ENCODE peak calls at places on chromosomes 5 and 9, in five cellular contexts. One of them, this sample, is unnamed.

GRCh38 chr5:144549580-144549979 is 378.9 kb downstream of the KCTD16 start:
- DNase-seq in SK-N-SH: no peak
- DNase-seq in HepG2: no peak
- DNase-seq in K562: no peak
- DNase-seq in GM12878: no peak
- DNase-seq in this sample: no peak

GRCh38 chr5:67748165-67748690 is 467.3 kb upstream of the PIK3R1 start:
- DNase-seq in SK-N-SH: no peak
- DNase-seq in HepG2: peak
- DNase-seq in K562: no peak
- DNase-seq in GM12878: no peak
- DNase-seq in this sample: no peak

GRCh38 chr9:72995131-72996024 is 42.5 kb upstream of the ALDH1A1 start:
- DNase-seq in SK-N-SH: no peak
- DNase-seq in HepG2: no peak
- DNase-seq in K562: no peak
- DNase-seq in GM12878: no peak
- DNase-seq in this sample: no peak

GRCh38 chr9:21047315-21047714 is 15.9 kb upstream of the HACD4 start:
- DNase-seq in SK-N-SH: peak
- DNase-seq in HepG2: no peak
- DNase-seq in K562: no peak
- DNase-seq in GM12878: no peak
- DNase-seq in this sample: no peak

GRCh38 chr5:157544623-157544989 is 31.0 kb downstream of the ADAM19 start:
- DNase-seq in SK-N-SH: no peak
- DNase-seq in HepG2: no peak
- DNase-seq in K562: peak
- DNase-seq in GM12878: no peak
- DNase-seq in this sample: no peak

GRCh38 chr5:132427285-132428146 is 58.0 kb downstream of the SLC22A5 start:
- DNase-seq in SK-N-SH: peak
- DNase-seq in HepG2: no peak
- DNase-seq in K562: no peak
- DNase-seq in GM12878: no peak
- DNase-seq in this sample: no peak

GRCh38 chr9:100700689-100701318 is 122.9 kb downstream of the CAVIN4 start:
- DNase-seq in SK-N-SH: peak
- DNase-seq in HepG2: peak
- DNase-seq in K562: peak
- DNase-seq in GM12878: no peak
- DNase-seq in this sample: peak

GRCh38 chr5:56951131-56951945 is 585 bp downstream of the MIER3 start:
- DNase-seq in SK-N-SH: peak
- DNase-seq in HepG2: no peak
- DNase-seq in K562: peak
- DNase-seq in GM12878: no peak
- DNase-seq in this sample: peak

GRCh38 chr5:113232667-113233066 is 202.1 kb downstream of the TSSK1B start:
- DNase-seq in SK-N-SH: no peak
- DNase-seq in HepG2: no peak
- DNase-seq in K562: no peak
- DNase-seq in GM12878: no peak
- DNase-seq in this sample: no peak

GRCh38 chr5:96582343-96582742 is 79.8 kb upstream of the CAST start:
- DNase-seq in SK-N-SH: peak
- DNase-seq in HepG2: no peak
- DNase-seq in K562: no peak
- DNase-seq in GM12878: no peak
- DNase-seq in this sample: no peak

GRCh38 chr5:17436766-17437221 is 61.2 kb upstream of the TAF11L2 start:
- DNase-seq in SK-N-SH: no peak
- DNase-seq in HepG2: no peak
- DNase-seq in K562: no peak
- DNase-seq in GM12878: no peak
- DNase-seq in this sample: no peak

GRCh38 chr5:91641730-91642350 is 258.7 kb upstream of the ARRDC3 start:
- DNase-seq in SK-N-SH: peak
- DNase-seq in HepG2: peak
- DNase-seq in K562: peak
- DNase-seq in GM12878: no peak
- DNase-seq in this sample: no peak

GRCh38 chr5:37715361-37715760 is 124.5 kb downstream of the GDNF start:
- DNase-seq in SK-N-SH: no peak
- DNase-seq in HepG2: peak
- DNase-seq in K562: no peak
- DNase-seq in GM12878: no peak
- DNase-seq in this sample: no peak

GRCh38 chr5:41253109-41253508 is 39.8 kb upstream of the C6 start:
- DNase-seq in SK-N-SH: no peak
- DNase-seq in HepG2: no peak
- DNase-seq in K562: no peak
- DNase-seq in GM12878: no peak
- DNase-seq in this sample: no peak

GRCh38 chr5:72067682-72068470 is 39.4 kb upstream of the MAP1B start:
- DNase-seq in SK-N-SH: no peak
- DNase-seq in HepG2: no peak
- DNase-seq in K562: peak
- DNase-seq in GM12878: no peak
- DNase-seq in this sample: no peak

GRCh38 chr5:177133119-177133844 is at the start of gene NSD1:
- DNase-seq in SK-N-SH: peak
- DNase-seq in HepG2: no peak
- DNase-seq in K562: peak
- DNase-seq in GM12878: peak
- DNase-seq in this sample: peak

GRCh38 chr9:69063839-69064238 is 28.3 kb downstream of the FXN start:
- DNase-seq in SK-N-SH: no peak
- DNase-seq in HepG2: no peak
- DNase-seq in K562: no peak
- DNase-seq in GM12878: no peak
- DNase-seq in this sample: no peak

GRCh38 chr5:71861682-71862457 is 142.8 kb downstream of the CARTPT start:
- DNase-seq in SK-N-SH: peak
- DNase-seq in HepG2: no peak
- DNase-seq in K562: no peak
- DNase-seq in GM12878: no peak
- DNase-seq in this sample: no peak

GRCh38 chr5:157252741-157253465 is 13.0 kb upstream of the CYFIP2 start:
- DNase-seq in SK-N-SH: peak
- DNase-seq in HepG2: no peak
- DNase-seq in K562: no peak
- DNase-seq in GM12878: peak
- DNase-seq in this sample: no peak

GRCh38 chr5:37658440-37658839 is 181.4 kb downstream of the GDNF start:
- DNase-seq in SK-N-SH: no peak
- DNase-seq in HepG2: peak
- DNase-seq in K562: no peak
- DNase-seq in GM12878: no peak
- DNase-seq in this sample: no peak

GRCh38 chr9:130446111-130446861 is 1.5 kb downstream of the ASS1 start:
- DNase-seq in SK-N-SH: peak
- DNase-seq in HepG2: peak
- DNase-seq in K562: peak
- DNase-seq in GM12878: no peak
- DNase-seq in this sample: peak

GRCh38 chr5:159951834-159952233 is 35.6 kb downstream of the ADRA1B start:
- DNase-seq in SK-N-SH: no peak
- DNase-seq in HepG2: no peak
- DNase-seq in K562: no peak
- DNase-seq in GM12878: no peak
- DNase-seq in this sample: no peak

GRCh38 chr9:34999576-34999975 is 10.0 kb downstream of the DNAJB5 start:
- DNase-seq in SK-N-SH: no peak
- DNase-seq in HepG2: no peak
- DNase-seq in K562: peak
- DNase-seq in GM12878: no peak
- DNase-seq in this sample: no peak

GRCh38 chr9:133584559-133585476 is 24.4 kb downstream of the FAM163B start:
- DNase-seq in SK-N-SH: peak
- DNase-seq in HepG2: no peak
- DNase-seq in K562: no peak
- DNase-seq in GM12878: no peak
- DNase-seq in this sample: no peak

GRCh38 chr5:89313804-89314588 is 431.0 kb upstream of the MEF2C start:
- DNase-seq in SK-N-SH: no peak
- DNase-seq in HepG2: no peak
- DNase-seq in K562: peak
- DNase-seq in GM12878: peak
- DNase-seq in this sample: no peak

GRCh38 chr9:122058051-122058450 is 35.1 kb downstream of the TTLL11 start:
- DNase-seq in SK-N-SH: no peak
- DNase-seq in HepG2: no peak
- DNase-seq in K562: no peak
- DNase-seq in GM12878: no peak
- DNase-seq in this sample: no peak

GRCh38 chr9:82799300-82799699 is 263.6 kb downstream of the RASEF start:
- DNase-seq in SK-N-SH: no peak
- DNase-seq in HepG2: no peak
- DNase-seq in K562: no peak
- DNase-seq in GM12878: no peak
- DNase-seq in this sample: no peak

GRCh38 chr9:86763795-86764194 is 183.5 kb downstream of the GAS1 start:
- DNase-seq in SK-N-SH: no peak
- DNase-seq in HepG2: no peak
- DNase-seq in K562: no peak
- DNase-seq in GM12878: no peak
- DNase-seq in this sample: no peak
- TF ChIP-seq TAF1 in SK-N-SH: no peak
- TF ChIP-seq TAF1 in HepG2: no peak
- TF ChIP-seq TAF1 in K562: no peak
- TF ChIP-seq TAF1 in GM12878: no peak
- TF ChIP-seq TAF1 in this sample: no peak

DNA sequence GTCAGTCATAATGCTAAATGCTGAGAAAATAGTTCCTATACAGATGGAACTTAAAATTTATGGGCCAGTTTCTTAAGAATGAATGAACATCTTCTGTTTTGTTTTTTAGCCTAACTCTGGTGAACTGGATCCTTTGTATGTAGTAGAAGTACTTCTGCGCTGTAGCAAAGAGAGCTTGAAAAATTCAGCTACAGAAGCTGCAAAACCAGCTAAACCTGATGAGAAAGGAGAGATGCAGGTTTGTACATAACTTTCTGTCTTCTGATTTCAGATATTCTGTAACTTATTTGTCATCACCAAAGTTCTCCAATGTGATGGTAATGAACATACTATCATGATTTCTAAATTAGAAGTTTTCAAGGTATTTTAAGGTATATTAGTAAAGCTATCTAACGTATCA is 80.1 kb downstream of the MTREX start:
- DNase-seq in SK-N-SH: no peak
- DNase-seq in HepG2: no peak
- DNase-seq in K562: no peak
- DNase-seq in GM12878: no peak
- DNase-seq in this sample: no peak
- TF ChIP-seq RFX5 in SK-N-SH: no peak
- TF ChIP-seq RFX5 in HepG2: no peak
- TF ChIP-seq RFX5 in K562: no peak
- TF ChIP-seq RFX5 in GM12878: no peak
- TF ChIP-seq RFX5 in this sample: no peak

GRCh38 chr5:20615888-20616563 is 628.0 kb upstream of the CDH18 start:
- DNase-seq in SK-N-SH: no peak
- DNase-seq in HepG2: no peak
- DNase-seq in K562: no peak
- DNase-seq in GM12878: no peak
- DNase-seq in this sample: no peak
- TF ChIP-seq TAF1 in SK-N-SH: no peak
- TF ChIP-seq TAF1 in HepG2: no peak
- TF ChIP-seq TAF1 in K562: no peak
- TF ChIP-seq TAF1 in GM12878: no peak
- TF ChIP-seq TAF1 in this sample: no peak

DNA sequence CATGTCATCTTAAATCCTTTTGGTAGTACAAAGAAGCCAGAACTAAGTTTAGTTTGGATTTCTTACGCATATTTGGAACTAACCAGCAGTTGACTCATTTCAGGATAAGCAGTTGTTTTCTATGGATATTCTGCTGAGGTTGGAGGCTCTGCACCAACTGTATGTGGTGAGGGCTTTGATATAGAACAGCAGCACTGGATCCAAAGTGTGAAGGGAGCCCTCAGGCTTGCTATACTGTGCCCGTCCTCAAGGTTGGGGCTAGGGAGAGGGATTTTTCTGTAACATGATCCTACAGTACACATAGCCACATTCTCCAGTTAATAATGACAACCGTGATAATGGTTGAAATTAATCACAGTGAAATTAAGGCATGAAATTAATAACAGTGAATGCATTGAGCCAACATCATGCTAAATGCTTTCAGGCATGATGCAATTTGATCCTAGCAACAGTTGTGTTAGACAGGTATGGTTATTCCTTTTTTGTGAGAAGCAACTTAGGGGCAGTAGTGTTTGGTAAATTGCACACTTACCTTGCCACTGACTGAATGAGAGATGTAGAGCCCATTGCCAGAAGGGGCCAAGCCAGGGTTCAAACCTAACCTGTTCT is 36.7 kb downstream of the ARHGAP26 start:
- DNase-seq in SK-N-SH: no peak
- DNase-seq in HepG2: peak
- DNase-seq in K562: no peak
- DNase-seq in GM12878: no peak
- DNase-seq in this sample: no peak
- TF ChIP-seq RFX5 in SK-N-SH: no peak
- TF ChIP-seq RFX5 in HepG2: no peak
- TF ChIP-seq RFX5 in K562: no peak
- TF ChIP-seq RFX5 in GM12878: no peak
- TF ChIP-seq RFX5 in this sample: no peak

DNA sequence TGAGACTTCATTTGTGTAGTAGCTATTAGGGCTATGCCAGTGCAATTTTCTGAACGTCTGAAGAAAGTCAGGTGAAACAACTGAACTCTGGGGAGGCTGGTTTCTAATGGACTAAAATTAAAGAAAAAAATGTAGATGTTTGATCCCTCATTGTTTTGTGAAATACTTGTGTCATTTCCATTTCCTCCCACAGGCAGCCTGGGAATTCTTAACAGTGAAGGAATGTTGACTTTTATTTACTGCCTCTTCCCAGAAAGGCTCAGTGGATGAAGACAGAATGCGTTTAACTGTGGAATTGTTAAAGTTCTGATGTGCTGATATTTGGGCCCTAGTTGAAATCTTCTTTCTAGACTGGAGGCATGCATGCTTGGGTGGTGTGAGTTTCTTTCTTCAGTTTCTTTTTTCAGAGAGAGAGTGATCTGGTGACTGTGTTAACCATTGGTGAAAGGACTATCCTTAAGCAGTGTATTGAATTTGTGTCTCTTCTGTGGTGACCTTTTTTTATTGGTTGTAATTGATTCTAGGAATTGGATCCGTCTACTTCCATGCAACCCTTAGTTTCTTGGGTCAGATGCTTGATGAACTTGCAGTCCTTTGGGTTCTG is 15.5 kb downstream of the ACER2 start:
- DNase-seq in SK-N-SH: no peak
- DNase-seq in HepG2: no peak
- DNase-seq in K562: no peak
- DNase-seq in GM12878: no peak
- DNase-seq in this sample: no peak
- TF ChIP-seq TAF1 in SK-N-SH: no peak
- TF ChIP-seq TAF1 in HepG2: no peak
- TF ChIP-seq TAF1 in K562: no peak
- TF ChIP-seq TAF1 in GM12878: no peak
- TF ChIP-seq TAF1 in this sample: no peak